ENCODE peak calls at places on chromosome 14, in five cellular contexts. Z is stomach, I is mesendoderm, D is body of pancreas, F is fibroblast of lung. C is an unnamed sample.

GRCh38 chr14:102498005-102498677 is 11.4 kb downstream of the ANKRD9 start:
- DNase-seq in Z (no peak), I (peak; percentile 49), D (no peak), F (no peak), C (no peak)

GRCh38 chr14:89603938-89604480 is 187.0 kb upstream of the FOXN3 start:
- DNase-seq in Z (no peak), I (no peak), D (no peak), F (no peak), C (no peak)

GRCh38 chr14:30681752-30682355 is 59.7 kb downstream of the SCFD1 start:
- DNase-seq in Z (no peak), I (peak; percentile 19), D (no peak), F (no peak), C (no peak)

GRCh38 chr14:60249321-60250251 is 565 bp downstream of the PPM1A start:
- DNase-seq in Z (peak; percentile 75), I (peak; percentile 89), D (peak; percentile 71), F (peak; percentile 66), C (peak; percentile 76)

GRCh38 chr14:22318951-22319350 is 270.1 kb downstream of the DAD1 start:
- DNase-seq in Z (no peak), I (no peak), D (no peak), F (no peak), C (no peak)

GRCh38 chr14:88706425-88706824 is 86.3 kb downstream of the EML5 start:
- DNase-seq in Z (no peak), I (no peak), D (no peak), F (peak; percentile 55), C (no peak)

GRCh38 chr14:96160913-96161310 is 43.7 kb upstream of the BDKRB2 start:
- DNase-seq in Z (peak; percentile 9), I (no peak), D (no peak), F (no peak), C (no peak)

GRCh38 chr14:92786427-92786756 is 7.7 kb upstream of the GOLGA5 start:
- DNase-seq in Z (no peak), I (no peak), D (no peak), F (no peak), C (no peak)

GRCh38 chr14:106694638-106695393 is 1168.4 kb downstream of the TMEM121 start:
- DNase-seq in Z (no peak), I (no peak), D (no peak), F (no peak), C (peak; percentile 28)

GRCh38 chr14:95468416-95469133 is 47.9 kb downstream of the SYNE3 start:
- DNase-seq in Z (peak; percentile 48), I (no peak), D (no peak), F (no peak), C (no peak)

GRCh38 chr14:102955636-102956035 is 33.2 kb downstream of the AMN start:
- DNase-seq in Z (no peak), I (no peak), D (no peak), F (no peak), C (no peak)

GRCh38 chr14:66638688-66639087 is 130.7 kb downstream of the GPHN start:
- DNase-seq in Z (no peak), I (no peak), D (no peak), F (peak; percentile 70), C (no peak)

GRCh38 chr14:101851716-101852395 is 90.3 kb downstream of the PPP2R5C start:
- DNase-seq in Z (no peak), I (no peak), D (no peak), F (no peak), C (no peak)

GRCh38 chr14:80607430-80608200 is 333.9 kb downstream of the CEP128 start:
- DNase-seq in Z (no peak), I (peak; percentile 32), D (no peak), F (peak; percentile 22), C (no peak)

GRCh38 chr14:23895480-23895879 is 58.1 kb upstream of the DHRS4 start:
- DNase-seq in Z (no peak), I (peak; percentile 1), D (no peak), F (no peak), C (no peak)

GRCh38 chr14:95935228-95935822 is 58.7 kb downstream of the TUNAR start:
- DNase-seq in Z (no peak), I (peak; percentile 61), D (peak; percentile 15), F (peak; percentile 33), C (peak; percentile 54)

GRCh38 chr14:22520235-22520634 is 68.8 kb downstream of the DAD1 start:
- DNase-seq in Z (no peak), I (no peak), D (no peak), F (peak; percentile 91), C (no peak)

GRCh38 chr14:82422186-82422585 is 888.5 kb upstream of the SEL1L start:
- DNase-seq in Z (no peak), I (no peak), D (no peak), F (no peak), C (no peak)

GRCh38 chr14:78758333-78758732 is 588.2 kb downstream of the NRXN3 start:
- DNase-seq in Z (no peak), I (peak; percentile 67), D (no peak), F (peak; percentile 34), C (peak; percentile 45)

GRCh38 chr14:36524220-36524837 is 4.3 kb upstream of the NKX2-1 start:
- DNase-seq in Z (no peak), I (peak; percentile 39), D (no peak), F (no peak), C (no peak)

GRCh38 chr14:73731111-73731510 is 16.9 kb upstream of the PNMA1 start:
- DNase-seq in Z (no peak), I (no peak), D (peak; percentile 12), F (no peak), C (no peak)

GRCh38 chr14:74464785-74465184 is 28.3 kb downstream of the NPC2 start:
- DNase-seq in Z (no peak), I (no peak), D (no peak), F (no peak), C (no peak)

GRCh38 chr14:35167496-35167895 is 45.1 kb downstream of the PRORP start:
- DNase-seq in Z (no peak), I (no peak), D (no peak), F (no peak), C (no peak)

GRCh38 chr14:50785506-50786063 is 45.4 kb downstream of the NIN start:
- DNase-seq in Z (no peak), I (peak; percentile 78), D (no peak), F (no peak), C (no peak)

GRCh38 chr14:76918176-76918750 is 92.1 kb downstream of the LRRC74A start:
- DNase-seq in Z (peak; percentile 57), I (peak; percentile 91), D (peak; percentile 47), F (peak; percentile 96), C (no peak)

GRCh38 chr14:22715186-22715812 is 51.2 kb upstream of the OXA1L start:
- DNase-seq in Z (no peak), I (peak; percentile 11), D (no peak), F (no peak), C (no peak)

GRCh38 chr14:83255015-83255726 is 1721.5 kb upstream of the SEL1L start:
- DNase-seq in Z (no peak), I (no peak), D (no peak), F (no peak), C (peak; percentile 1)

GRCh38 chr14:55386037-55386798 is 25.4 kb downstream of the ATG14 start:
- DNase-seq in Z (no peak), I (peak; percentile 56), D (no peak), F (no peak), C (peak; percentile 20)
- H3K4me3 ChIP-seq in Z (no peak overlapping the region), I (no peak overlapping the region), D (no peak overlapping the region), F (no peak overlapping the region), C (no peak overlapping the region)

DNA sequence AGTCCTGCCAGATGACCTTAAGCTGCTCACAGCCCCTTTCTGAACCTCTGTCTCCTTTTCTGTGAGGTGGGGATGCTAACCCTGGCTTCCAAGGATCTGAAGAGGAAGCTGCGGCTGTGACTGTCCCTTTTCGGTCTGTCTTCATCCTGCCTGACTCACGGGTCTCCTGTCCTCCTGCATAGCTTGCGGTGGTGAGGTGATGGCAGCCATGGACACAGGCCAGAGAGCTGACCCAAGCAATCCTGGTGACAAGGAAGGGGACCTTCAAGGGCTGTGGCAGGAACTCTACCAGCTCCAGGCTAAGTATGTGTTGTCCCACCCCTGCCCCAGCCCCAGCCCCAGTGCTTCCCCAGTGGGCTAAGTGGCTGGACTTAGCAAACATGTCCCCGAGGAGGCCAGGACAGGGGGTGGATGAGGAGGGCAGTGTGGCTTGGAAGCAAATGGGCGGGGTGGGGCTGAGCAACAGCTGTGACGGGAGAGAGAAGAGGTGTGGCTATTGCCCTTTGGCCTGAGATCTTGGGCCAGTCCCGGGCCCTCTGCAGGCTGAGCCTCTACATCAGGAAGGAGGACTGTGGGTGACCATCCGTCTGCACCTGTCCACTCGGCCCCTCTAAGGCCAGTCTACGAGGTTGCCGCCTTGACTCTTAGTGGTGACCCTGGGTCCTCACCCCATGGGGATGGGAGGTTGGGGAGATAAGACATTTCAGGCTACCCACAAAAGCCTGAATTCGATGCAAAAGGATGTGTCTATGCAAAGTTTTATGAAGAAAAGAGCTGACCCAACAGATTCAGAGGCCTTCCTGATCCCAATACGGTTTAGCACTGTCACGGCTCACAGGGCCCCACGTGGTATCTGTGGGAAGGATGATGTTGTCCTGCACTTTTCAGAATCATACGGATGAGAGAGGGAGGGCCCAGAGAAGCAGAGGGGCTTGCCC is 1.1 kb downstream of the CCDC197 start:
- DNase-seq in Z (peak; percentile 30), I (no peak), D (no peak), F (no peak), C (no peak)
- H3K4me1 ChIP-seq in Z (peaks cover 32% of the 10 kb centered on the region), I (no peaks in the 10 kb centered on the region), D (no peaks in the 10 kb centered on the region), F (no peaks in the 10 kb centered on the region), C (peaks cover 12% of the 10 kb centered on the region)

DNA sequence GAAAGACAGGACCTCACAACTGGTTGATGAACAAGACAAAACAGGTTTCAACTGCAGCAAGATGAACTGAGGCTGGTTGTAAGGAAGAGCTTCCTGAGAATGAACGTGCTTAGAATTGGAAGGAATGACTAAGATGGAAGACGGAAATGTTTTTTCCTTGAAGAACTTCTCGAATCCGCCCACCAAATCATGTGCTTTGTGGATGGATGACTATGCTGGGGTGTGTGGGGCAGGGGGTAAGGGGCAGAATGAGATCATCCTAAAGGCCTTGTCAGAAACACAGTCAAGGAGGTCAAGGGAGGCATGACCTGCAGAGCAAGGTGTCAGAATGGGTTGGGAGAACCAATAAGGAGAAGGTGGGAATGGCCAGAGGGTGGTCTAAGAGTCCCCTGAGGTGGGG is 84.3 kb downstream of the ACTN1 start:
- DNase-seq in Z (no peak), I (no peak), D (no peak), F (peak; percentile 74), C (no peak)
- H3K36me3 ChIP-seq in Z (peaks cover 91% of the 10 kb centered on the region), I (peaks cover 24% of the 10 kb centered on the region), D (no peaks in the 10 kb centered on the region), F (peaks cover 43% of the 10 kb centered on the region), C (peaks cover 37% of the 10 kb centered on the region)

GRCh38 chr14:100069161-100069800 is 4.1 kb downstream of the EVL start:
- DNase-seq in Z (no peak), I (no peak), D (no peak), F (no peak), C (no peak)

GRCh38 chr14:100072783-100073346 is 7.6 kb downstream of the EVL start:
- DNase-seq in Z (peak; percentile 47), I (no peak), D (no peak), F (no peak), C (no peak)

GRCh38 chr14:100074431-100075100 is 9.3 kb downstream of the EVL start:
- DNase-seq in Z (no peak), I (no peak), D (no peak), F (no peak), C (no peak)

GRCh38 chr14:100070310-100070709 is 5.1 kb downstream of the EVL start:
- DNase-seq in Z (no peak), I (no peak), D (no peak), F (no peak), C (no peak)

DNA sequence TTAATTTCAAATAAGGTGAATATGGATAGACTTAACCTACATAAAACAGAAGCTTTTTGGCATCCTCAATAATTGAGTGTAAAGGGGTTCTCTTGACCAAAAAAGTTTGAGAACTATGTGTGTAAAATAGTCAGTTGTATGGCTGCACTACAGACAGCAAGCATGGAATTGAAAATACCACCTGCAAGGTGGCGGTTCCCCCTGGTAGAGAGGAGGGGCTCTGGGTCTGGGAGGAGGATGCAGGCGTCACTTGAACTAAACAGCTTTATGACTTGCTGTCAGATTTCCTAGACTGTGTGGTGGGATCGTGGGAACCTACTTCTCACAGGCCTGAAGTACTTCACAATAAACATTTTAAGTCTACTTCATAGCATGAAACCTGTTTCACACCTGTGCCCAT is 6.3 kb downstream of the EVL start:
- DNase-seq in Z (no peak), I (no peak), D (no peak), F (no peak), C (no peak)
- H3K4me3 ChIP-seq in Z (no peak overlapping the region), I (no peak overlapping the region), D (no peak overlapping the region), F (no peak overlapping the region), C (no peak overlapping the region)

C was measured in SJCRH30.